ENCODE peak calls at places on chromosomes 5 and 9, in seven cellular contexts. One of them, this sample, is unnamed.
A peak's percentile ranks its signal among the peaks of the same experiment; 100 is the strongest.

GRCh38 chr9:136854842-136855460 is 2.8 kb downstream of the MAMDC4 start:
- DNase-seq in heart left ventricle: no peak
- DNase-seq in heart right ventricle: peak; percentile 9
- DNase-seq in bronchial epithelial cell: no peak
- DNase-seq in HL-60: no peak
- DNase-seq in endothelial cell: no peak
- DNase-seq in GM13976: no peak
- DNase-seq in this sample: peak; percentile 38

GRCh38 chr5:157820593-157821252 is 38.2 kb downstream of the CLINT1 start:
- DNase-seq in heart left ventricle: no peak
- DNase-seq in heart right ventricle: no peak
- DNase-seq in bronchial epithelial cell: peak; percentile 46
- DNase-seq in HL-60: peak; percentile 25
- DNase-seq in endothelial cell: peak; percentile 34
- DNase-seq in GM13976: peak; percentile 31
- DNase-seq in this sample: no peak

GRCh38 chr5:149799119-149799623 is 69.1 kb downstream of the PPARGC1B start:
- DNase-seq in heart left ventricle: no peak
- DNase-seq in heart right ventricle: no peak
- DNase-seq in bronchial epithelial cell: peak; percentile 56
- DNase-seq in HL-60: no peak
- DNase-seq in endothelial cell: no peak
- DNase-seq in GM13976: no peak
- DNase-seq in this sample: no peak

GRCh38 chr9:13020706-13021105 is 245.9 kb downstream of the LURAP1L start:
- DNase-seq in heart left ventricle: no peak
- DNase-seq in heart right ventricle: no peak
- DNase-seq in bronchial epithelial cell: no peak
- DNase-seq in HL-60: no peak
- DNase-seq in endothelial cell: no peak
- DNase-seq in GM13976: no peak
- DNase-seq in this sample: no peak

GRCh38 chr9:131228988-131229387 is 47.3 kb downstream of the FAM78A start:
- DNase-seq in heart left ventricle: no peak
- DNase-seq in heart right ventricle: no peak
- DNase-seq in bronchial epithelial cell: no peak
- DNase-seq in HL-60: no peak
- DNase-seq in endothelial cell: no peak
- DNase-seq in GM13976: no peak
- DNase-seq in this sample: no peak

GRCh38 chr5:142537938-142538337 is 148.0 kb downstream of the FGF1 start:
- DNase-seq in heart left ventricle: no peak
- DNase-seq in heart right ventricle: no peak
- DNase-seq in bronchial epithelial cell: peak; percentile 65
- DNase-seq in HL-60: no peak
- DNase-seq in endothelial cell: no peak
- DNase-seq in GM13976: no peak
- DNase-seq in this sample: no peak

GRCh38 chr5:88390007-88390385 is 121.4 kb upstream of the TMEM161B start:
- DNase-seq in heart left ventricle: no peak
- DNase-seq in heart right ventricle: no peak
- DNase-seq in bronchial epithelial cell: no peak
- DNase-seq in HL-60: no peak
- DNase-seq in endothelial cell: no peak
- DNase-seq in GM13976: no peak
- DNase-seq in this sample: no peak

GRCh38 chr9:84238652-84239051 is 101.9 kb downstream of the SLC28A3 start:
- DNase-seq in heart left ventricle: no peak
- DNase-seq in heart right ventricle: no peak
- DNase-seq in bronchial epithelial cell: peak; percentile 44
- DNase-seq in HL-60: no peak
- DNase-seq in endothelial cell: no peak
- DNase-seq in GM13976: no peak
- DNase-seq in this sample: no peak

GRCh38 chr5:66010476-66010875 is 84.1 kb downstream of the ERBIN start:
- DNase-seq in heart left ventricle: no peak
- DNase-seq in heart right ventricle: no peak
- DNase-seq in bronchial epithelial cell: peak; percentile 84
- DNase-seq in HL-60: no peak
- DNase-seq in endothelial cell: no peak
- DNase-seq in GM13976: no peak
- DNase-seq in this sample: no peak

GRCh38 chr9:136275655-136276429 is 28.1 kb downstream of the CCDC187 start:
- DNase-seq in heart left ventricle: no peak
- DNase-seq in heart right ventricle: no peak
- DNase-seq in bronchial epithelial cell: no peak
- DNase-seq in HL-60: no peak
- DNase-seq in endothelial cell: no peak
- DNase-seq in GM13976: no peak
- DNase-seq in this sample: no peak

GRCh38 chr9:136133191-136133958 is 14.7 kb upstream of the TMEM250 start:
- DNase-seq in heart left ventricle: peak; percentile 60
- DNase-seq in heart right ventricle: no peak
- DNase-seq in bronchial epithelial cell: no peak
- DNase-seq in HL-60: no peak
- DNase-seq in endothelial cell: peak; percentile 72
- DNase-seq in GM13976: peak; percentile 72
- DNase-seq in this sample: no peak

GRCh38 chr9:100601216-100601615 is 23.3 kb downstream of the CAVIN4 start:
- DNase-seq in heart left ventricle: peak; percentile 14
- DNase-seq in heart right ventricle: no peak
- DNase-seq in bronchial epithelial cell: peak; percentile 58
- DNase-seq in HL-60: peak; percentile 69
- DNase-seq in endothelial cell: peak; percentile 75
- DNase-seq in GM13976: peak; percentile 51
- DNase-seq in this sample: no peak

GRCh38 chr9:136249881-136250559 is 4.4 kb upstream of the QSOX2 start:
- DNase-seq in heart left ventricle: no peak
- DNase-seq in heart right ventricle: no peak
- DNase-seq in bronchial epithelial cell: no peak
- DNase-seq in HL-60: no peak
- DNase-seq in endothelial cell: no peak
- DNase-seq in GM13976: no peak
- DNase-seq in this sample: no peak

GRCh38 chr5:77308154-77308960 is 97.9 kb downstream of the PDE8B start:
- DNase-seq in heart left ventricle: no peak
- DNase-seq in heart right ventricle: no peak
- DNase-seq in bronchial epithelial cell: no peak
- DNase-seq in HL-60: no peak
- DNase-seq in endothelial cell: no peak
- DNase-seq in GM13976: no peak
- DNase-seq in this sample: no peak

GRCh38 chr9:128552744-128553221 is 396 bp downstream of the SPTAN1 start:
- DNase-seq in heart left ventricle: peak; percentile 83
- DNase-seq in heart right ventricle: peak; percentile 70
- DNase-seq in bronchial epithelial cell: no peak
- DNase-seq in HL-60: peak; percentile 52
- DNase-seq in endothelial cell: no peak
- DNase-seq in GM13976: peak; percentile 64
- DNase-seq in this sample: peak; percentile 49

GRCh38 chr9:12838546-12838945 is 63.7 kb downstream of the LURAP1L start:
- DNase-seq in heart left ventricle: no peak
- DNase-seq in heart right ventricle: no peak
- DNase-seq in bronchial epithelial cell: no peak
- DNase-seq in HL-60: no peak
- DNase-seq in endothelial cell: no peak
- DNase-seq in GM13976: no peak
- DNase-seq in this sample: no peak

GRCh38 chr9:32526042-32526706 is at the start of gene RIGI:
- DNase-seq in heart left ventricle: peak; percentile 93
- DNase-seq in heart right ventricle: peak; percentile 91
- DNase-seq in bronchial epithelial cell: peak; percentile 86
- DNase-seq in HL-60: peak; percentile 74
- DNase-seq in endothelial cell: peak; percentile 83
- DNase-seq in GM13976: peak; percentile 50
- DNase-seq in this sample: peak; percentile 65

GRCh38 chr5:111734597-111734996 is 22.4 kb downstream of the NREP start:
- DNase-seq in heart left ventricle: no peak
- DNase-seq in heart right ventricle: no peak
- DNase-seq in bronchial epithelial cell: no peak
- DNase-seq in HL-60: no peak
- DNase-seq in endothelial cell: no peak
- DNase-seq in GM13976: no peak
- DNase-seq in this sample: no peak

GRCh38 chr5:92042237-92042636 is 659.1 kb upstream of the ARRDC3 start:
- DNase-seq in heart left ventricle: no peak
- DNase-seq in heart right ventricle: no peak
- DNase-seq in bronchial epithelial cell: no peak
- DNase-seq in HL-60: no peak
- DNase-seq in endothelial cell: no peak
- DNase-seq in GM13976: no peak
- DNase-seq in this sample: no peak

GRCh38 chr5:179668404-179668803 is 12.4 kb downstream of the CBY3 start:
- DNase-seq in heart left ventricle: no peak
- DNase-seq in heart right ventricle: no peak
- DNase-seq in bronchial epithelial cell: peak; percentile 30
- DNase-seq in HL-60: peak; percentile 78
- DNase-seq in endothelial cell: peak; percentile 71
- DNase-seq in GM13976: peak; percentile 49
- DNase-seq in this sample: peak; percentile 57

GRCh38 chr5:137738947-137739346 is 3.1 kb upstream of the KLHL3 start:
- DNase-seq in heart left ventricle: no peak
- DNase-seq in heart right ventricle: no peak
- DNase-seq in bronchial epithelial cell: no peak
- DNase-seq in HL-60: no peak
- DNase-seq in endothelial cell: no peak
- DNase-seq in GM13976: no peak
- DNase-seq in this sample: no peak

GRCh38 chr5:137747848-137748247 is 6.3 kb downstream of the HNRNPA0 start:
- DNase-seq in heart left ventricle: no peak
- DNase-seq in heart right ventricle: no peak
- DNase-seq in bronchial epithelial cell: no peak
- DNase-seq in HL-60: no peak
- DNase-seq in endothelial cell: no peak
- DNase-seq in GM13976: no peak
- DNase-seq in this sample: no peak

GRCh38 chr5:137739737-137740136 is 3.8 kb upstream of the KLHL3 start:
- DNase-seq in heart left ventricle: no peak
- DNase-seq in heart right ventricle: no peak
- DNase-seq in bronchial epithelial cell: no peak
- DNase-seq in HL-60: no peak
- DNase-seq in endothelial cell: no peak
- DNase-seq in GM13976: no peak
- DNase-seq in this sample: no peak

GRCh38 chr5:137741718-137742117 is 5.8 kb upstream of the KLHL3 start:
- DNase-seq in heart left ventricle: no peak
- DNase-seq in heart right ventricle: no peak
- DNase-seq in bronchial epithelial cell: no peak
- DNase-seq in HL-60: no peak
- DNase-seq in endothelial cell: no peak
- DNase-seq in GM13976: no peak
- DNase-seq in this sample: no peak

GRCh38 chr5:137743031-137743640 is 7.2 kb upstream of the KLHL3 start:
- DNase-seq in heart left ventricle: no peak
- DNase-seq in heart right ventricle: no peak
- DNase-seq in bronchial epithelial cell: peak; percentile 64
- DNase-seq in HL-60: peak; percentile 24
- DNase-seq in endothelial cell: peak; percentile 62
- DNase-seq in GM13976: peak; percentile 42
- DNase-seq in this sample: peak; percentile 48
- TF ChIP-seq CTCF in heart left ventricle: peak; percentile 47
- TF ChIP-seq CTCF in heart right ventricle: peak; percentile 68
- TF ChIP-seq CTCF in bronchial epithelial cell: peak; percentile 66
- TF ChIP-seq CTCF in HL-60: peak; percentile 16
- TF ChIP-seq CTCF in endothelial cell: peak; percentile 67
- TF ChIP-seq CTCF in GM13976: peak; percentile 56
- TF ChIP-seq CTCF in this sample: peak; percentile 70

DNA sequence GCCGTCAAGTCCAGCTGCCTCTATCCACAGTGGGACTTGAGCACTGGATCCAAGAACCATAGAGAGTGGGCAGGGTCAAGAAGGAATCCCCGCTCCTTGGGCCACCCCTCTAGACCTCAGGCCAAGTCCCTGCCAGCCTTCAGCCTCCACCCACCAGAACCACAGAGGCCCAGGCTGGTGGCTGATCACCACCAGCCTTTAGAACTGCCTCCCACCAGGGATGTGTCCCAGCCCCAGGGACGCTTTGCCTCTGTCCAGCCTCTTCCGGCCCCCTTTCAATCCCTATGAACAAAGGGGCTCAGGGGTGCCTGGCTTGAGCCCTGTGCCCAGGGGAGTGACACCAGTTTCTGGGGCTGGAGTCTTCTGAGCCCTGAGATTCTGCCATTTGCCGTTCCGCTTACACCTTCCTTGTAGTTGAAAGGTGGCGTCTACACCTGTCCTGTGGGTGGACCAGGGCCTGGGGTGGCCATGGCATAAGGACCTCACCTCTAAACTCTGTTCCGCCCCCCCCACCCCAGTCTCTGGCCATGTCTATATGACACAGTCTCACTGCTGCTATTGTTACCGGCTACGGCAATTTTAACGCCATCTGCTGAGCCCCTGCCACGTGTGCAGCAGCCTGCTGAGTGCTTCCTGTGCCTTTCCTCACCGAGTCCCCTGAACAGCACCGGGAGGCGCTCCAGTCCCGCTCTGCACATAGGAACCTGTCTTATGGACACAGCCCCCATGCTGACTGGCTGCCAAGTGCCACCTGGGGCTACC is 35.7 kb upstream of the ORM1 start:
- DNase-seq in heart left ventricle: peak; percentile 49
- DNase-seq in heart right ventricle: no peak
- DNase-seq in bronchial epithelial cell: no peak
- DNase-seq in HL-60: no peak
- DNase-seq in endothelial cell: no peak
- DNase-seq in GM13976: no peak
- DNase-seq in this sample: no peak
- TF ChIP-seq CTCF in heart left ventricle: no peak
- TF ChIP-seq CTCF in heart right ventricle: no peak
- TF ChIP-seq CTCF in bronchial epithelial cell: no peak
- TF ChIP-seq CTCF in HL-60: no peak
- TF ChIP-seq CTCF in endothelial cell: no peak
- TF ChIP-seq CTCF in GM13976: no peak
- TF ChIP-seq CTCF in this sample: no peak

GRCh38 chr9:3492214-3492613 is 33.6 kb downstream of the RFX3 start:
- DNase-seq in heart left ventricle: no peak
- DNase-seq in heart right ventricle: no peak
- DNase-seq in bronchial epithelial cell: no peak
- DNase-seq in HL-60: no peak
- DNase-seq in endothelial cell: no peak
- DNase-seq in GM13976: no peak
- DNase-seq in this sample: no peak
- TF ChIP-seq CTCF in heart left ventricle: no peak
- TF ChIP-seq CTCF in heart right ventricle: no peak
- TF ChIP-seq CTCF in bronchial epithelial cell: no peak
- TF ChIP-seq CTCF in HL-60: no peak
- TF ChIP-seq CTCF in endothelial cell: no peak
- TF ChIP-seq CTCF in GM13976: no peak
- TF ChIP-seq CTCF in this sample: no peak

DNA sequence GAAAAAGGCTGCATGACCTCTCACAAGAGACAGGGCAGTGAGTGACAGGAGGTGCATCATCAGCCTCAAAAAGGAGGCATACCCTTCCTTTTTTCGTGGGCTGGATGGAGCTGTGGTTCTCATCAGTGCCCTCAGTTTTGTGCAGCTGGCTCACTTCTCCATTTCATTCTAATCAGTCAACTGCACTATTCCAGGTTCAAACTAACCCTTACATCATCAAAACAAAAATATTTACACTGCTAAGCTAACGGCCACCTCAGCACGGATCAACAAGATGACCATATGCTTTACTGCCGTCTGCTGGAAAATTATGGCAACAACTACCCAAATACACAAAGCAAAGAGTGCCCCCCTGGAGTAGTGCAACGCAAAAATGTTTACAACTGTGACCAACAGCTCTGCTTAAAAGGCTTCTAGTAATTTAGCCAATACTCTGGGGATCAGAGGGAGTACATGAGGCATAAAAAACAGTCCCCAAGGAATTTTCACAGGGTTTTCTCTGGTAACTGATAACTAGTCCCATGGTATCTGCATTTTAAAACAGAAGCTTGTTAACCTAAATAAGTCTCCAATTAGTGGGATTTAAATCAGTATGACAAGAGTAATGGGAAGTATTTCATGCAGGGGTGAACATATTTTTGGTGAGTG is 10.8 kb downstream of the KCNV2 start:
- DNase-seq in heart left ventricle: no peak
- DNase-seq in heart right ventricle: no peak
- DNase-seq in bronchial epithelial cell: peak; percentile 72
- DNase-seq in HL-60: peak; percentile 78
- DNase-seq in endothelial cell: peak; percentile 7
- DNase-seq in GM13976: no peak
- DNase-seq in this sample: no peak
- TF ChIP-seq CTCF in heart left ventricle: peak; percentile 59
- TF ChIP-seq CTCF in heart right ventricle: peak; percentile 67
- TF ChIP-seq CTCF in bronchial epithelial cell: peak; percentile 74
- TF ChIP-seq CTCF in HL-60: peak; percentile 85
- TF ChIP-seq CTCF in endothelial cell: peak; percentile 23
- TF ChIP-seq CTCF in GM13976: peak; percentile 53
- TF ChIP-seq CTCF in this sample: peak; percentile 30

This sample was measured in CD14-positive monocyte.